ENCODE peak calls at places on chromosomes 3 and 15, in four cellular contexts. F is HepG2, U is body of pancreas, P is A549. W is an unnamed sample.

GRCh38 chr15:62560943-62561571 is 396.0 kb upstream of the C2CD4B start:
- DNase-seq in F (no peak), U (no peak), P (no peak), W (no peak)

GRCh38 chr3:11784962-11785361 is 61.7 kb downstream of the TAMM41 start:
- DNase-seq in F (no peak), U (no peak), P (no peak), W (no peak)

GRCh38 chr3:163218336-163218735 is 1721.7 kb downstream of the OTOL1 start:
- DNase-seq in F (no peak), U (no peak), P (no peak), W (no peak)

GRCh38 chr15:90001062-90001682 is at the start of gene ZNF710:
- DNase-seq in F (no peak), U (peak), P (peak), W (no peak)

GRCh38 chr15:96327155-96327741 is 3.3 kb upstream of the NR2F2 start:
- DNase-seq in F (peak), U (peak), P (peak), W (peak)

GRCh38 chr3:122621112-122621511 is 43.7 kb downstream of the PARP15 start:
- DNase-seq in F (no peak), U (no peak), P (no peak), W (no peak)

GRCh38 chr15:29822685-29823459 is 604 bp upstream of the TJP1 start:
- DNase-seq in F (peak), U (peak), P (peak), W (peak)

GRCh38 chr15:79105141-79105540 is 14.6 kb upstream of the RASGRF1 start:
- DNase-seq in F (no peak), U (no peak), P (no peak), W (no peak)

GRCh38 chr3:126339466-126339865 is 17.7 kb downstream of the KLF15 start:
- DNase-seq in F (no peak), U (no peak), P (no peak), W (no peak)

GRCh38 chr15:99594916-99595315 is 29.1 kb downstream of the MEF2A start:
- DNase-seq in F (no peak), U (no peak), P (no peak), W (no peak)

GRCh38 chr3:11641316-11641682 is 2.4 kb downstream of the VGLL4 start:
- DNase-seq in F (no peak), U (no peak), P (peak), W (no peak)

GRCh38 chr15:88243895-88244787 is 12.4 kb downstream of the NTRK3 start:
- DNase-seq in F (peak), U (no peak), P (peak), W (no peak)

GRCh38 chr15:34650177-34650576 is 66.7 kb upstream of the GOLGA8B start:
- DNase-seq in F (no peak), U (no peak), P (no peak), W (peak)

GRCh38 chr15:78914027-78914764 is 30.6 kb downstream of the CTSH start:
- DNase-seq in F (peak), U (peak), P (peak), W (no peak)

GRCh38 chr3:181358555-181358954 is 353.2 kb upstream of the SOX2 start:
- DNase-seq in F (no peak), U (no peak), P (no peak), W (no peak)

GRCh38 chr15:65870889-65871533 is 1.7 kb downstream of the RAB11A start:
- DNase-seq in F (peak), U (no peak), P (peak), W (no peak)

GRCh38 chr3:151923901-151924300 is 50.5 kb downstream of the SUCNR1 start:
- DNase-seq in F (no peak), U (no peak), P (no peak), W (no peak)

GRCh38 chr3:192169332-192169915 is 557.9 kb downstream of the FGF12 start:
- DNase-seq in F (no peak), U (no peak), P (no peak), W (no peak)

GRCh38 chr15:77606142-77607034 is 26.3 kb downstream of the LINGO1 start:
- DNase-seq in F (no peak), U (no peak), P (no peak), W (no peak)

GRCh38 chr3:127568604-127569003 is 21.9 kb downstream of the TPRA1 start:
- DNase-seq in F (no peak), U (no peak), P (no peak), W (no peak)

GRCh38 chr3:15300318-15301078 is 31.9 kb downstream of the SH3BP5 start:
- DNase-seq in F (no peak), U (no peak), P (peak), W (peak)

GRCh38 chr15:31158858-31159569 is 57.5 kb upstream of the TRPM1 start:
- DNase-seq in F (no peak), U (peak), P (no peak), W (no peak)

GRCh38 chr15:34336947-34337556 is 529 bp downstream of the SLC12A6 start:
- DNase-seq in F (no peak), U (no peak), P (no peak), W (no peak)

GRCh38 chr3:124952456-124952855 is 17.9 kb upstream of the MUC13 start:
- DNase-seq in F (peak), U (no peak), P (no peak), W (no peak)

GRCh38 chr3:107204121-107204520 is 173.1 kb upstream of the CCDC54 start:
- DNase-seq in F (no peak), U (no peak), P (no peak), W (no peak)

GRCh38 chr3:107201146-107201545 is 176.1 kb upstream of the CCDC54 start:
- DNase-seq in F (no peak), U (no peak), P (no peak), W (no peak)

GRCh38 chr3:107199962-107200465 is 177.2 kb upstream of the CCDC54 start:
- DNase-seq in F (no peak), U (no peak), P (no peak), W (no peak)

GRCh38 chr3:107193114-107193513 is 184.1 kb upstream of the CCDC54 start:
- DNase-seq in F (no peak), U (no peak), P (no peak), W (no peak)

DNA sequence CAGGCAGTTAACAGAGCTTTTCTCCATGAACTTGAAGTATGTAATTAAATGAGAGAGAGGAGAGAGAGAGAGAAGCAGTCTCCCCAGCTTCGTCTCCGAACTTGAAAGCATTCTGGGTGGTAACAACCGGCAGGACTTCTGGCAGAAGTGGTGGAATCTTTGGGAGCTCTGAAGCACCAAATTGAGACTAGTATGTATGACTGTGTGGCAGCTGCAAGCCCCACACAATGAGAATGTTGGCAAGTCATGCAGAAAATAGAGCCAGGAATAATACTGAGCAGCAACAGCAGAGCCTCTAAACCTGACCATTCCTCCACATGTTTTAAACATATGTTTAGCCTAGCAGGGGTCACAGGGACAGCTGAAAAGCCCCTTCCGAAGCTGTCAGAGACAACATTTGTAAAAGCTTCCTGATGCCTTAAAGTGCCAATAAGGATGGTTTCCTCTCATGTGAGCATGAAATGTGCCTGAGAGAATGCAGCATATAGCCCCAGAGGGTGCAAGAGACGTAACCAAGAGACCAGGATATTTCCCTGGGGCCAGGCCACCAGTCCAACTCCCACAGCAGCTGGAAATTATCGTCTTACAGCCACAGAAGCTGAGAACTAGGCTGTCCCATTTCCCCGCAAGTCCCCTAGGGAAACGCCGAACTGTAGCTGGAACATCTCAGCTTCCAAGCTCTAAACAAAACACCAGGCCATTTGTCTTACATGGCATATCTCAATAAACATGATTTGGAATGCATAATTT is 178.5 kb upstream of the CCDC54 start:
- DNase-seq in F (no peak), U (no peak), P (no peak), W (no peak)
- H3K4me3 ChIP-seq in F (no peak), U (no peak), P (no peak), W (no peak)

GRCh38 chr3:102741105-102741504 is 306.3 kb downstream of the ZPLD1 start:
- DNase-seq in F (no peak), U (no peak), P (no peak), W (no peak)
- TF ChIP-seq CTCF in F (peak), U (no peak), P (no peak), W (peak)

GRCh38 chr3:75906555-75907112 is 121.3 kb upstream of the ZNF717 start:
- DNase-seq in F (no peak), U (peak), P (no peak), W (no peak)
- H3K4me3 ChIP-seq in F (no peak), U (no peak), P (no peak), W (peak)

DNA sequence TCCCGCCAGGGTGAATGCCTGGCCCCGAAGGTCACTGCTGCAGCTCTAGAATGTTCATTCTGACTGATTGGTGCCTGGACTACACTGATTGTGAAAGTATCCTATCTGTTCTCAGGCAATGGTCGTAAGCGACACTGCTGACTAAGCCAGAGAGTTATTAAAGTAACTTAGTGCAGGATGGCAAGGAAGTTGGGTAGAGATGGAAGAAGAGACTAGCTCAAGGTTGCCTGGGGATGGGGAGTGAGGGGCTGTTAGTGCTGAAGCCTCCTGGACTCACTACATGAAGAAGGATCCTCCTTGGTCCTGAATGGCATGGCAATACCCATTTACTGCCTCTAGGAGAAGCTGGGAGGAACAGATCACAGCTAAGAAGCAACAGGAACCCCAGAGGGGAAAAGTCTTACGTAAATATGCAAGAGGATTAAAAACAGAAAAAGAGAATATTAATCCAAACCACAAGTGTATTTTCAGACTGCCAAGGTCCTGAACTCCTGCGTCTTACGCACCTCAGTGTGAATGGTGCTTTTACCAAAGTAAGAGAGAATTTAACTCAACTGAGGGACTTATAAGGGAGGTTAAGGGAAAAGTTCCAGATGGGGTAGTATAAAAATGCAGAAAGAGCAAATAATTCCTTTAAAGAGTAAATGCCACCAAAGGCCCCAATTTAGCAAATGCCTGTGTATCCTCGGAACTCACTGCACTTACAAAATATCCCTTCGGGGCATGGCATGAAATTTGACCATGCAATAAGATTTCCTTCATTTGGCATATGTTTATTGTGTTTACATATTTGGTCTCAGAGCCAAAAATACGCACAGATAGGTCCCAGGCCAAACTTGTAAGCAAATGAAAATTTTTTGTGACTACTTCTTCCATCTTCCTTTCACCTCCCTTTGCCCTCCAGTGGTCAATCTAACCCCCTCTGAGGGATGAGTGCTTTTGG is 64.0 kb upstream of the DGKG start:
- DNase-seq in F (no peak), U (no peak), P (peak), W (no peak)
- TF ChIP-seq CTCF in F (no peak), U (no peak), P (no peak), W (peak)

GRCh38 chr15:74174966-74175270 is 1.4 kb downstream of the ISLR start:
- DNase-seq in F (no peak), U (no peak), P (no peak), W (no peak)
- H3K4me3 ChIP-seq in F (no peak), U (no peak), P (no peak), W (no peak)

GRCh38 chr15:44798815-44799214 is 62.5 kb downstream of the TRIM69 start:
- DNase-seq in F (peak), U (no peak), P (peak), W (no peak)
- TF ChIP-seq CTCF in F (peak), U (no peak), P (no peak), W (peak)

GRCh38 chr3:30341851-30342250 is 264.6 kb upstream of the TGFBR2 start:
- DNase-seq in F (no peak), U (no peak), P (no peak), W (no peak)

GRCh38 chr3:30342319-30343060 is 263.9 kb upstream of the TGFBR2 start:
- DNase-seq in F (peak), U (peak), P (peak), W (peak)

GRCh38 chr3:30343067-30343831 is 263.2 kb upstream of the TGFBR2 start:
- DNase-seq in F (no peak), U (no peak), P (no peak), W (no peak)

GRCh38 chr3:30341079-30341478 is 265.3 kb upstream of the TGFBR2 start:
- DNase-seq in F (no peak), U (no peak), P (no peak), W (no peak)

DNA sequence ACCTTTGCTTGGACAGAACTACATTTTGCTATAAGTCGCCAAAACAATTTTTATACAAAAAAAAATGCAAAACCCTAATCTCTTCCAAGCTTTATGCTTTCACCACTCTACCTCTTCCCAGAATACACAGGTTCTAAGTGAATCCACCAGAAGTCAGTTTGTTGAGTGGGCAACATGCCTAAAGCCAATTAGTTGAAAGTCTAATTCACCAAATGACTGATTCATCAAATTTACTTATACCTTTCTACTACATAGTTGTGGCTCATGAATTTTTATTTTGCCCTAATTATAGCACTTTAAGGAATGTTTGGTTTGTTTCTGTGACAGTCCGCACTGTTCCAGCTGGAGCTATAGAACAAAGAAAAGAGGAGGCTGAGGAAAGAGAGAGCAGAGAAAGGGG is 265.9 kb upstream of the TGFBR2 start:
- DNase-seq in F (no peak), U (no peak), P (no peak), W (no peak)
- H3K4me3 ChIP-seq in F (no peak), U (no peak), P (no peak), W (no peak)